ENCODE peak calls at places on chromosomes 3 and 15, in five cellular contexts. One of them, this sample, is unnamed.

GRCh38 chr3:172213168-172213567 is 173.8 kb downstream of the FNDC3B start:
- DNase-seq in HCT116: no peak
- DNase-seq in Peyer's patch: no peak
- DNase-seq in iPS DF 6.9: no peak
- DNase-seq in suprapubic skin: no peak
- DNase-seq in this sample: no peak

GRCh38 chr3:127108796-127109195 is 84.1 kb upstream of the PRR23E start:
- DNase-seq in HCT116: no peak
- DNase-seq in Peyer's patch: no peak
- DNase-seq in iPS DF 6.9: no peak
- DNase-seq in suprapubic skin: peak; percentile 35
- DNase-seq in this sample: no peak

GRCh38 chr15:40430271-40430805 is 10.4 kb upstream of the BAHD1 start:
- DNase-seq in HCT116: no peak
- DNase-seq in Peyer's patch: no peak
- DNase-seq in iPS DF 6.9: no peak
- DNase-seq in suprapubic skin: no peak
- DNase-seq in this sample: no peak

GRCh38 chr3:14480207-14481017 is 59.7 kb downstream of the GRIP2 start:
- DNase-seq in HCT116: no peak
- DNase-seq in Peyer's patch: peak; percentile 21
- DNase-seq in iPS DF 6.9: no peak
- DNase-seq in suprapubic skin: no peak
- DNase-seq in this sample: no peak

GRCh38 chr3:5644773-5645172 is 457.3 kb downstream of the EDEM1 start:
- DNase-seq in HCT116: no peak
- DNase-seq in Peyer's patch: no peak
- DNase-seq in iPS DF 6.9: no peak
- DNase-seq in suprapubic skin: no peak
- DNase-seq in this sample: no peak

GRCh38 chr3:189233225-189233858 is 61.6 kb downstream of the TPRG1 start:
- DNase-seq in HCT116: peak; percentile 70
- DNase-seq in Peyer's patch: peak; percentile 55
- DNase-seq in iPS DF 6.9: peak; percentile 31
- DNase-seq in suprapubic skin: no peak
- DNase-seq in this sample: no peak

GRCh38 chr15:59794229-59794886 is 105.2 kb upstream of the BNIP2 start:
- DNase-seq in HCT116: no peak
- DNase-seq in Peyer's patch: no peak
- DNase-seq in iPS DF 6.9: no peak
- DNase-seq in suprapubic skin: no peak
- DNase-seq in this sample: no peak

GRCh38 chr3:127792664-127793292 is 29.5 kb downstream of the MGLL start:
- DNase-seq in HCT116: no peak
- DNase-seq in Peyer's patch: no peak
- DNase-seq in iPS DF 6.9: no peak
- DNase-seq in suprapubic skin: no peak
- DNase-seq in this sample: no peak

GRCh38 chr3:64023187-64023860 is at the start of gene PSMD6:
- DNase-seq in HCT116: peak; percentile 64
- DNase-seq in Peyer's patch: peak; percentile 92
- DNase-seq in iPS DF 6.9: peak; percentile 73
- DNase-seq in suprapubic skin: peak; percentile 93
- DNase-seq in this sample: peak; percentile 50

GRCh38 chr15:73897441-73898261 is 24.3 kb downstream of the TBC1D21 start:
- DNase-seq in HCT116: peak; percentile 37
- DNase-seq in Peyer's patch: peak; percentile 61
- DNase-seq in iPS DF 6.9: peak; percentile 52
- DNase-seq in suprapubic skin: peak; percentile 63
- DNase-seq in this sample: no peak

GRCh38 chr3:159619341-159619885 is 369.2 kb upstream of the IL12A start:
- DNase-seq in HCT116: no peak
- DNase-seq in Peyer's patch: no peak
- DNase-seq in iPS DF 6.9: no peak
- DNase-seq in suprapubic skin: no peak
- DNase-seq in this sample: no peak

GRCh38 chr15:72302955-72303354 is 17.0 kb downstream of the CELF6 start:
- DNase-seq in HCT116: no peak
- DNase-seq in Peyer's patch: no peak
- DNase-seq in iPS DF 6.9: no peak
- DNase-seq in suprapubic skin: no peak
- DNase-seq in this sample: no peak

GRCh38 chr3:197891-198491 is 1.4 kb downstream of the CHL1 start:
- DNase-seq in HCT116: no peak
- DNase-seq in Peyer's patch: no peak
- DNase-seq in iPS DF 6.9: no peak
- DNase-seq in suprapubic skin: no peak
- DNase-seq in this sample: no peak

GRCh38 chr15:93467327-93467726 is 378.3 kb upstream of the RGMA start:
- DNase-seq in HCT116: no peak
- DNase-seq in Peyer's patch: no peak
- DNase-seq in iPS DF 6.9: no peak
- DNase-seq in suprapubic skin: no peak
- DNase-seq in this sample: peak; percentile 47

GRCh38 chr3:124512881-124513609 is 217.2 kb upstream of the UMPS start:
- DNase-seq in HCT116: no peak
- DNase-seq in Peyer's patch: no peak
- DNase-seq in iPS DF 6.9: no peak
- DNase-seq in suprapubic skin: no peak
- DNase-seq in this sample: no peak

GRCh38 chr3:107740992-107741896 is 218.5 kb downstream of the BBX start:
- DNase-seq in HCT116: no peak
- DNase-seq in Peyer's patch: no peak
- DNase-seq in iPS DF 6.9: no peak
- DNase-seq in suprapubic skin: no peak
- DNase-seq in this sample: no peak

GRCh38 chr3:168117059-168117458 is 21.3 kb upstream of the GOLIM4 start:
- DNase-seq in HCT116: no peak
- DNase-seq in Peyer's patch: no peak
- DNase-seq in iPS DF 6.9: no peak
- DNase-seq in suprapubic skin: no peak
- DNase-seq in this sample: no peak

GRCh38 chr3:22039156-22039555 is 288.1 kb upstream of the ZNF385D start:
- DNase-seq in HCT116: no peak
- DNase-seq in Peyer's patch: no peak
- DNase-seq in iPS DF 6.9: no peak
- DNase-seq in suprapubic skin: no peak
- DNase-seq in this sample: no peak

GRCh38 chr3:43009547-43009946 is 30.4 kb downstream of the GASK1A start:
- DNase-seq in HCT116: no peak
- DNase-seq in Peyer's patch: no peak
- DNase-seq in iPS DF 6.9: no peak
- DNase-seq in suprapubic skin: no peak
- DNase-seq in this sample: no peak

GRCh38 chr15:39434751-39435238 is 146.1 kb upstream of the THBS1 start:
- DNase-seq in HCT116: no peak
- DNase-seq in Peyer's patch: no peak
- DNase-seq in iPS DF 6.9: no peak
- DNase-seq in suprapubic skin: no peak
- DNase-seq in this sample: no peak

GRCh38 chr3:42052867-42053351 is 38.2 kb upstream of the TRAK1 start:
- DNase-seq in HCT116: no peak
- DNase-seq in Peyer's patch: no peak
- DNase-seq in iPS DF 6.9: no peak
- DNase-seq in suprapubic skin: peak; percentile 43
- DNase-seq in this sample: no peak

GRCh38 chr15:63931556-63931955 is 97.8 kb upstream of the HERC1 start:
- DNase-seq in HCT116: no peak
- DNase-seq in Peyer's patch: no peak
- DNase-seq in iPS DF 6.9: no peak
- DNase-seq in suprapubic skin: peak; percentile 32
- DNase-seq in this sample: no peak

GRCh38 chr3:171306631-171307030 is 153.6 kb downstream of the TNIK start:
- DNase-seq in HCT116: no peak
- DNase-seq in Peyer's patch: no peak
- DNase-seq in iPS DF 6.9: no peak
- DNase-seq in suprapubic skin: no peak
- DNase-seq in this sample: peak; percentile 32

GRCh38 chr15:40338921-40339620 is 1.7 kb downstream of the CCDC9B start:
- DNase-seq in HCT116: peak; percentile 79
- DNase-seq in Peyer's patch: no peak
- DNase-seq in iPS DF 6.9: no peak
- DNase-seq in suprapubic skin: no peak
- DNase-seq in this sample: peak; percentile 38

GRCh38 chr3:124281453-124282316 is 289.8 kb upstream of the ROPN1 start:
- DNase-seq in HCT116: no peak
- DNase-seq in Peyer's patch: no peak
- DNase-seq in iPS DF 6.9: peak; percentile 25
- DNase-seq in suprapubic skin: no peak
- DNase-seq in this sample: no peak

GRCh38 chr3:108461641-108462040 is 48.8 kb downstream of the MYH15 start:
- DNase-seq in HCT116: no peak
- DNase-seq in Peyer's patch: no peak
- DNase-seq in iPS DF 6.9: no peak
- DNase-seq in suprapubic skin: no peak
- DNase-seq in this sample: no peak

GRCh38 chr15:23472033-23472432 is 25.0 kb upstream of the GOLGA6L2 start:
- DNase-seq in HCT116: no peak
- DNase-seq in Peyer's patch: no peak
- DNase-seq in iPS DF 6.9: no peak
- DNase-seq in suprapubic skin: no peak
- DNase-seq in this sample: no peak

GRCh38 chr15:94739639-94740038 is 508.3 kb downstream of the MCTP2 start:
- DNase-seq in HCT116: no peak
- DNase-seq in Peyer's patch: no peak
- DNase-seq in iPS DF 6.9: no peak
- DNase-seq in suprapubic skin: no peak
- DNase-seq in this sample: no peak

GRCh38 chr3:87145553-87145952 is 81.6 kb upstream of the CHMP2B start:
- DNase-seq in HCT116: peak; percentile 42
- DNase-seq in Peyer's patch: no peak
- DNase-seq in iPS DF 6.9: peak; percentile 66
- DNase-seq in suprapubic skin: no peak
- DNase-seq in this sample: no peak

GRCh38 chr3:145557405-145557804 is 603.6 kb downstream of the PLOD2 start:
- DNase-seq in HCT116: no peak
- DNase-seq in Peyer's patch: no peak
- DNase-seq in iPS DF 6.9: no peak
- DNase-seq in suprapubic skin: no peak
- DNase-seq in this sample: no peak

GRCh38 chr15:34056921-34057320 is 17.9 kb upstream of the AVEN start:
- DNase-seq in HCT116: no peak
- DNase-seq in Peyer's patch: no peak
- DNase-seq in iPS DF 6.9: no peak
- DNase-seq in suprapubic skin: no peak
- DNase-seq in this sample: no peak

GRCh38 chr15:100714034-100714748 is 111.8 kb downstream of the ASB7 start:
- DNase-seq in HCT116: no peak
- DNase-seq in Peyer's patch: no peak
- DNase-seq in iPS DF 6.9: no peak
- DNase-seq in suprapubic skin: no peak
- DNase-seq in this sample: no peak

DNA sequence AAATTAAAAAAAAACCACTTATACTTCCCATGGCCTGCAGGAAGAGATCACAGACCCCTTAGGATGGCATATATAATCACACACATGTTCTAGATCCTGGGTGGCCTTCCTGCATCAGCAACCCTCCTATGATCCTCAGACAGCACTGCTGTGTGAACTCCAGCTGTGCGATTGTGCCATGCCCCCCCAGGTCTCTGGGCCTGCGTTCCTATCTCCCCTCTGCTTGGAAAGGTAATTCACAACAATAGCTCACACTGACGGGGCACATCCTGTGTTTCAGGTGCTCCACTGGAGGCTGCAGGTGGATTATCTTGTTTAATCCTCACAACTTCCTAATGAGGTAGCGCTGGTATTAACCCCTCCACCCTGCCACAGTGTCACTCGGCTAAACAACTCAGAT is 71.2 kb upstream of the GLCE start:
- DNase-seq in HCT116: no peak
- DNase-seq in Peyer's patch: no peak
- DNase-seq in iPS DF 6.9: no peak
- DNase-seq in suprapubic skin: no peak
- DNase-seq in this sample: no peak
- H3K4me1 ChIP-seq in HCT116: peaks cover 26% of the 10 kb centered on the region
- H3K4me1 ChIP-seq in Peyer's patch: no peaks in the 10 kb centered on the region
- H3K4me1 ChIP-seq in iPS DF 6.9: peaks cover 25% of the 10 kb centered on the region
- H3K4me1 ChIP-seq in suprapubic skin: peaks cover 26% of the 10 kb centered on the region
- H3K4me1 ChIP-seq in this sample: no peaks in the 10 kb centered on the region

GRCh38 chr3:186110975-186111974 is 2.4 kb upstream of the ETV5 start:
- DNase-seq in HCT116: no peak
- DNase-seq in Peyer's patch: no peak
- DNase-seq in iPS DF 6.9: no peak
- DNase-seq in suprapubic skin: no peak
- DNase-seq in this sample: no peak

GRCh38 chr3:186118692-186119091 is 9.8 kb upstream of the ETV5 start:
- DNase-seq in HCT116: no peak
- DNase-seq in Peyer's patch: no peak
- DNase-seq in iPS DF 6.9: no peak
- DNase-seq in suprapubic skin: no peak
- DNase-seq in this sample: no peak

GRCh38 chr3:186117521-186118111 is 8.7 kb upstream of the ETV5 start:
- DNase-seq in HCT116: no peak
- DNase-seq in Peyer's patch: no peak
- DNase-seq in iPS DF 6.9: no peak
- DNase-seq in suprapubic skin: no peak
- DNase-seq in this sample: no peak

GRCh38 chr3:186119499-186119898 is 10.6 kb upstream of the ETV5 start:
- DNase-seq in HCT116: no peak
- DNase-seq in Peyer's patch: no peak
- DNase-seq in iPS DF 6.9: no peak
- DNase-seq in suprapubic skin: no peak
- DNase-seq in this sample: no peak

GRCh38 chr3:186115229-186115996 is 6.5 kb upstream of the ETV5 start:
- DNase-seq in HCT116: no peak
- DNase-seq in Peyer's patch: no peak
- DNase-seq in iPS DF 6.9: no peak
- DNase-seq in suprapubic skin: no peak
- DNase-seq in this sample: no peak
- H3K4me1 ChIP-seq in HCT116: peaks cover 6% of the 10 kb centered on the region
- H3K4me1 ChIP-seq in Peyer's patch: peaks cover 6% of the 10 kb centered on the region
- H3K4me1 ChIP-seq in iPS DF 6.9: no peaks in the 10 kb centered on the region
- H3K4me1 ChIP-seq in suprapubic skin: peaks cover 4% of the 10 kb centered on the region
- H3K4me1 ChIP-seq in this sample: peaks cover 11% of the 10 kb centered on the region

GRCh38 chr3:34009480-34009844 is 211.0 kb downstream of the PDCD6IP start:
- DNase-seq in HCT116: no peak
- DNase-seq in Peyer's patch: no peak
- DNase-seq in iPS DF 6.9: no peak
- DNase-seq in suprapubic skin: no peak
- DNase-seq in this sample: no peak
- H3K4me1 ChIP-seq in HCT116: peaks cover 8% of the 10 kb centered on the region
- H3K4me1 ChIP-seq in Peyer's patch: peaks cover 9% of the 10 kb centered on the region
- H3K4me1 ChIP-seq in iPS DF 6.9: peaks cover 2% of the 10 kb centered on the region
- H3K4me1 ChIP-seq in suprapubic skin: no peaks in the 10 kb centered on the region
- H3K4me1 ChIP-seq in this sample: peaks cover 9% of the 10 kb centered on the region

DNA sequence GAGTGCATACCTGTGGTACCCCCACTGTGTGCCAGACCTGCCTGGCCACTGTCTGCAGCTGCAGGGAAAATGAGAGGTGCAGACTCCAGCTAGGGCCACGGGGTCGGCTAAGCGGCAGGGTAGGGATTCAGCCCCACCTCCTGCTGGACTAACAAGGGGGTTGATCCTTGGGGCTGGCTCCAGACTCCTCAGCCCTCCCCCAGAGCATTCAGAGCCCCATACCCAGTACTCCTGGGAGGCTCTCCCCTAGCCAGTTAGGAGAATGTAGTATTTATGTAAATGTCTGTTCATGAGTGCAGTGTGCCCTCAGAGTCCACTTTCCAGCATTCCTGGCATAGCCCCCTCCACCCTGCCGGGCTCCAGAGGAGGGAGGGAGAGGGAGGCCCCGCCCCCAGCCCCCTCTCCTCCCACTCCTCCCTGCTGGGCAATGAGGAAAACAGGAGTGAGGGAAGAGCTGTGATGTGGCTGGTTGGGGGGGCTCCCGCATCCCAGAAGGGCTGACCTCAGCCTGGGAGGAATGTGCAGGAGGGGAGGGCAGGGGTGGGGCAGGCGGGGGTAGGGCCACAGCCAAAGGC is 4.5 kb upstream of the SEMA3B start:
- DNase-seq in HCT116: peak; percentile 76
- DNase-seq in Peyer's patch: peak; percentile 65
- DNase-seq in iPS DF 6.9: no peak
- DNase-seq in suprapubic skin: no peak
- DNase-seq in this sample: peak; percentile 55
- H3K4me1 ChIP-seq in HCT116: peaks cover 95% of the 10 kb centered on the region
- H3K4me1 ChIP-seq in Peyer's patch: peaks cover 67% of the 10 kb centered on the region
- H3K4me1 ChIP-seq in iPS DF 6.9: peaks cover 27% of the 10 kb centered on the region
- H3K4me1 ChIP-seq in suprapubic skin: peaks cover 79% of the 10 kb centered on the region
- H3K4me1 ChIP-seq in this sample: peaks cover 36% of the 10 kb centered on the region